ENCODE peak calls at places on chromosomes 12 and 14, in ten cellular contexts. C is cardiac muscle cell, A is IMR-90, E is left ventricle myocardium inferior, H is ovary, Q is lung, O is body of pancreas, L is DND-41, N is sigmoid colon, Z is adrenal gland. K is an unnamed sample.

GRCh38 chr14:50530794-50531193 is 1.6 kb downstream of the MAP4K5 start:
- DNase-seq in Q (no peak), H (no peak), N (no peak), E (no peak), A (no peak), C (no peak), Z (no peak), O (no peak), L (no peak), K (no peak)

GRCh38 chr14:74954232-74954946 is 1.0 kb downstream of the PGF start:
- DNase-seq in E (no peak), Q (no peak), A (no peak), Z (no peak), O (peak), L (no peak), N (no peak), C (peak), H (no peak), K (no peak)

GRCh38 chr14:88790501-88791251 is 2.1 kb downstream of the EML5 start:
- DNase-seq in H (no peak), N (no peak), C (no peak), A (no peak), L (no peak), Z (no peak), O (no peak), E (no peak), Q (no peak), K (no peak)

GRCh38 chr14:105368426-105368825 is 29.9 kb upstream of the TEX22 start:
- DNase-seq in Z (no peak), N (no peak), C (no peak), L (no peak), O (no peak), H (no peak), E (no peak), A (no peak), Q (no peak), K (no peak)

GRCh38 chr12:68292157-68292940 is 38.9 kb upstream of the IL22 start:
- DNase-seq in Q (no peak), E (no peak), A (no peak), L (no peak), N (no peak), Z (no peak), O (peak), H (no peak), C (no peak), K (no peak)

GRCh38 chr14:67817750-67818438 is 1.5 kb upstream of the ZFYVE26 start:
- DNase-seq in Z (no peak), N (no peak), H (no peak), Q (no peak), C (no peak), O (no peak), L (no peak), A (no peak), E (no peak), K (no peak)

GRCh38 chr12:52648012-52648550 is 3.9 kb downstream of the KRT2 start:
- DNase-seq in A (no peak), C (no peak), Q (no peak), H (no peak), Z (no peak), O (no peak), E (no peak), L (no peak), N (no peak), K (no peak)

GRCh38 chr12:116878567-116879508 is 2.4 kb downstream of the HRK start:
- DNase-seq in H (no peak), E (no peak), Z (no peak), Q (no peak), C (peak), A (no peak), O (no peak), L (no peak), N (no peak), K (no peak)

GRCh38 chr14:66045572-66046021 is 440.6 kb upstream of the CCDC196 start:
- DNase-seq in C (peak), E (peak), N (no peak), A (no peak), Q (no peak), O (no peak), H (no peak), L (no peak), Z (no peak), K (no peak)

DNA sequence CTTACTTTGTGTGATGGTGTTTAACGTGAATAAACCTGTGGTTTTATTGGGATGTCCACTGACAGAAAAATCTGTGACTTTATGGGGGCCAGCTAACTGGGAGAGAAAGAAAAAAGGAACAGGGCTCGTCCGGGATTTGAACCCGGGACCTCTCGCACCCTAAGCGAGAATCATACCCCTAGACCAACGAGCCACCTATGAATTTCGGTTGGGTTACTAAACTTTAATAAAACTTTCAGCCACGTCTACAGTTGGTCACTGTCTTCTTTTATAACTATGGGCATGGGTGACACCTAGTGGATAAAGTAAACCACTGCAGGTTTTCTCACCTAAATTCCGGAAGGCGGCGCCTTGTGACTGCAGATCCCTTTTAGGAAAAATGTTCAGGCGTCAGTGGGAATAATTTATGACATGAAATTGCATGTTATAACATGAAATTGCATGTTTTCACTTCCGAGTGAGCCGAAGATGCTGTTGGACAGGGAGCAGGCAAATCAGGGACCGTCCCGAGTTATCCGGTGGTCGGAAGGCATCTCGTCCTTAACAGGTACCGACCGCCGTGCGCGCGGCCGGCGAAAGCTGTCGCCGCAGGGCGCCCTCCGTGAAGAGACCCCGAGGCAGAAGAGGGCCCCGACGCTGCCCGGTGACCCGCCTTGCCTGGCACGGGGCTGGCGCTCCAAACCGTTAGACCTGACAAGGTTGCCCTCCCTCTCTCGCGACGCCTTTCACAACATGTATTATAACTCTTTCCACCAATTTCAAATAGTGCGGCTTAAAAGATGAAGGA is 18.2 kb upstream of the RNASE12 start:
- DNase-seq in O (peak), E (peak), L (peak), H (peak), C (peak), A (peak), N (peak), Q (peak), Z (peak), K (peak)
- H3K27ac ChIP-seq in O (peak), E (peak), L (no peak), H (peak), C (no peak), A (no peak), N (peak), Q (peak), Z (peak), K (peak)

GRCh38 chr12:10365716-10366433 is 24.0 kb downstream of the KLRK1 start:
- DNase-seq in Q (no peak), N (no peak), C (peak), O (no peak), A (peak), Z (no peak), H (no peak), L (no peak), E (no peak), K (no peak)

GRCh38 chr12:10364839-10365681 is 24.8 kb downstream of the KLRK1 start:
- DNase-seq in L (peak), Q (peak), A (peak), N (peak), O (peak), Z (peak), C (peak), E (peak), H (peak), K (peak)

GRCh38 chr12:10363922-10364838 is 25.7 kb downstream of the KLRK1 start:
- DNase-seq in Z (peak), H (peak), C (peak), A (peak), N (peak), L (peak), O (peak), Q (no peak), E (peak), K (peak)

GRCh38 chr12:10368206-10369171 is 21.4 kb downstream of the KLRK1 start:
- DNase-seq in L (no peak), H (no peak), A (no peak), C (no peak), N (no peak), O (no peak), Z (no peak), E (no peak), Q (no peak), K (no peak)

DNA sequence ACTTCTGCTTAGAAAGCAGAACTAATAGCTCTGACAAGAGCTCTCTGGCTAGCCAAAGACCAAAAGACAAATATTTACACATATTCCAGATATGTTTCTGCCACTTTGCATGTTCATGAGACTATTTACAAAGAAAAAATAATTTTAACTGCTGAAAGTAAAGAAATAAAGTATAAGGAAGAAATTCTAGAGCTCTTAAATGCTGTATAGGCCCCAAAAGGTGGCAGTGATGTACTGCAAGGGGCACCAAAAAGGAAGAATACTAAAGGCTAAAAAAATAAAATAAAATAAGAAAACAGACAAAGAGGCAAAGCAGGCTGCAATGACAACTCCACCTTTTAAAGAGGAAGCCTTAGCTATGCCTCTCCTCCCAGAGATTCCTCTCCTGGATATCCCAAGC is 23.0 kb downstream of the KLRK1 start:
- DNase-seq in C (peak), O (no peak), H (no peak), A (no peak), Z (no peak), N (no peak), Q (no peak), E (no peak), L (no peak), K (peak)
- H3K27ac ChIP-seq in C (no peak), O (peak), H (peak), A (no peak), Z (peak), N (peak), Q (no peak), E (peak), L (no peak), K (no peak)

DNA sequence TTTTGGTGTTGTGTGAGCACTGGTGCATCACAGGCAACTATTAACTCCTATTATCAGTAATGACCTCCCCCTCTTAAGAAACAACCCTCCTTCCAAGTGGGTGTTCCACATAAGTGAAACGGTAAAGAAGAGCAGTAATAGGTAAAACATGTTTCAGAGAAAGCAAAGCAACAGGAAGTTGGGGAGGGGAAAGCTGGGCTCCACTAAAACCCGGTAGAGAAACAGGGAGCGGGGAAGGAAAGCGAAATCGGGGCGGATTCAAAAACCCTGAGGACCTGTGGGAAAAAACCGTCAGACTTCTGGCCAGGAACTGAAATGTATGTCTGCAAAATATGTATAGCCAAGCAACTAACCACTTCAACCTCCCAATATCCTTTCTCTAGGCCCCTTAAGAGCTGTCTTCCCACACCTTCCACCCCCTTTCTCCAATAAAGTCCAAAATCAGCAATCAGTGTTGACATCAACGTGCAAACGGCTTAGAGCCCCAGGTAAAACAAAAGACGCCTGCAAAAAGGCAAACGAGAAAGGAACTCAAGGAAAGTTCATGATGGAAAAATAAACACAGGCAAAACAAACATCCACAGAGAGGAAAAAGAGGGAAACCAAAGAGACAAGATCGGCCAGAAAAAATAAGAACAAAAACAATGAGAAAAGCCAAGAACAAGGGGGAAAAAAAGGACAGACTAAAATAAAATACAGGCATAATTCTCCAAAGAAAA is 32.8 kb downstream of the SIX1 start:
- DNase-seq in N (no peak), C (no peak), H (no peak), E (no peak), A (no peak), Q (no peak), L (no peak), O (no peak), Z (no peak), K (no peak)
- H3K27ac ChIP-seq in N (no peak), C (no peak), H (no peak), E (no peak), A (no peak), Q (no peak), L (no peak), O (no peak), Z (no peak), K (no peak)

GRCh38 chr12:197911-198695 is 15.9 kb downstream of the SLC6A12 start:
- DNase-seq in A (no peak), E (no peak), N (no peak), Z (no peak), L (no peak), O (no peak), H (no peak), C (no peak), Q (no peak), K (no peak)
- H3K27ac ChIP-seq in A (no peak), E (no peak), N (no peak), Z (no peak), L (no peak), O (no peak), H (no peak), C (no peak), Q (no peak), K (no peak)

GRCh38 chr12:3115078-3115477 is 37.9 kb downstream of the TSPAN9 start:
- DNase-seq in L (no peak), N (no peak), Z (no peak), Q (no peak), E (no peak), C (no peak), O (no peak), H (no peak), A (no peak), K (no peak)

GRCh38 chr12:3113671-3114070 is 36.5 kb downstream of the TSPAN9 start:
- DNase-seq in Q (no peak), L (no peak), Z (no peak), O (no peak), C (no peak), H (no peak), A (no peak), E (no peak), N (no peak), K (no peak)

GRCh38 chr12:3117144-3117581 is 40.0 kb downstream of the TSPAN9 start:
- DNase-seq in Q (no peak), O (no peak), A (peak), N (no peak), H (no peak), E (no peak), C (peak), Z (no peak), L (no peak), K (no peak)

GRCh38 chr12:3116106-3116898 is 39.1 kb downstream of the TSPAN9 start:
- DNase-seq in Z (no peak), L (no peak), E (no peak), H (no peak), Q (no peak), O (no peak), N (no peak), C (no peak), A (peak), K (no peak)

DNA sequence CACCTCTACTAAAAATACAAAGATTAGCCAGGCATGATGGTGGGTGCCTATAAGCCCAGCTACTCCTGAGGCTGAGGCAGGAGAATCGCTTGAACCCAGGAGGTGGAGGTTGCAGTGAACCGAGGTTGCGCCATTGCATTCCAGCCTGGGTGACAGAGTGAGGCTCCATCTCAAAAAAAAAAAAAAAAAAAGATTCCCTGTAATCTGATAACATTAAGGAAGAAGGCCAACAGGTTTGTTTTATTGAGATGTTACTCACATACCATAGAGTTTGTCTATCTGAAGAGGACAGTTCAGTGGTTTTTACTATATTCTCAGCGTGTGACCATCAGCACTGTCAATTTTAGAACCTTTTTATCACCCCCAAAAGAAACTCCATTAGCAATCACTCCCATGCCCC is 37.5 kb downstream of the TSPAN9 start:
- DNase-seq in L (no peak), H (no peak), Q (no peak), Z (no peak), E (no peak), A (no peak), C (no peak), O (no peak), N (no peak), K (no peak)
- H3K27ac ChIP-seq in L (no peak), H (no peak), Q (no peak), Z (no peak), E (no peak), A (no peak), C (no peak), O (no peak), N (no peak), K (no peak)

DNA sequence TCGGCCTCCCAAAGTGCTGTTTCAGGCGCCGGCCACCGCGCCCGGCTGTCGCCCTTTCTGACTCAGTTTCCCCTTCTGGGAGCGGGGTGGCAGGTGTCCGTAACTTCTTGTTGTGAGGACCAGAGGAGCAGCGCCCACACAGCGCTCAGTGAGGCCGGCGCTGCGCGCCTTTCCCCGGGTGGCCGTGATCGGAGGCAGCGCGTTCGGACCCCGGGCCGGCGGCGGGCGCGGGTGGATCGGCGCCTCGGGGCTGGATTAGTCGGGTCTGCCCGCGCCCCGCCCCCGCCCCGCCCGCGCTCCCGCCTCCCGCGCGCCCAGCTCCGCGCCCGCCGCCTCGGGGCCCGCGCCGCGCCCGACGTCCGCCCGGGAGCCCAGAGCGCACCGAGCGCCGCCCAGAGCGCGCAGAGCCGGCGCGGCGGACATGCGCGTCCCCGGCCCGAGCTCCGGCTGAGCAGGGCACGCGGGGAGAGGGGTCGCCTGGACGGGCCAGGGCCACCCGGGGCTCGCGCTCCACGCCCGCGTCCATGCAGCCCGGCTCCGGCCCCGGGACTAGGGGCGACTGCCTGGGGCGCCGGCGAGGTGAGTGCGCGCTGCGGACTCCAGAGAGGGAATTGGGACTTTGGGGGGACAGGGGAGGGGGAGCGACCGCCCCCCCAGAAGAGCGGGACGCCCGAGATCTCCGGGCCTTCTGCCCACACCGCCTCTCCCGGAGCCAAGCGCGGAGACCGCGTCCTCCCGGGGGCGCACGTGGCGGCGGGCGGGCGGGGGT is 50.5 kb downstream of the LRCOL1 start:
- DNase-seq in E (peak), C (peak), Z (peak), N (no peak), H (no peak), O (peak), A (peak), Q (no peak), L (peak), K (peak)
- H3K27ac ChIP-seq in E (no peak), C (no peak), Z (no peak), N (no peak), H (no peak), O (no peak), A (no peak), Q (no peak), L (peak), K (no peak)

DNA sequence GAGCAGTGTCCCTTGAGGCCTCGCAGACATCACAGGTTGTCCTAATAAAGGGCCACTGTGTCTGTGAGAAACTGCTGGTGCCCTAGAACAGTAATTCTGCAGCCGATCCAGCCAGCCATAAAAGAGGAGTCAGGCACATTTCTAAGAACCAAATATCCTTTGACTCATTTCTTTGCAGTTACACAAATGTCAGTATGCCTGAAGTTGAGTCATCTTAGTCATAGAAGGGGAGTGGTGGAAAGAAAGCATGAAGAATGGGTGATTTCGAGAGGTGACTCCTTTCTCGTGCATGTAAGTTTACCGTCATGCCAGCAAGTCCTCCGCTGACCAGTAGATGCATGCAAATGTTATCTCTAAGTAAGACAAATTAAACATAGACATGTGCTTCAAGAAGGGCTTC is 497.2 kb downstream of the NPAS3 start:
- DNase-seq in Q (no peak), Z (no peak), C (peak), E (no peak), O (no peak), N (no peak), A (peak), L (no peak), H (no peak), K (no peak)
- H3K27ac ChIP-seq in Q (no peak), Z (no peak), C (no peak), E (no peak), O (no peak), N (no peak), A (no peak), L (no peak), H (no peak), K (no peak)